ENCODE peak calls at places on chromosome 11, in four cellular contexts. U, O, H and B are unnamed samples.

GRCh38 chr11:122170815-122171475 is 54.9 kb upstream of the BLID start:
- DNase-seq in U (no peak), O (no peak), H (no peak), B (no peak)

GRCh38 chr11:11972148-11972547 is 36.3 kb downstream of the DKK3 start:
- DNase-seq in U (peak; percentile 26), O (no peak), H (no peak), B (no peak)

GRCh38 chr11:10660323-10660722 is 33.2 kb downstream of the IRAG1 start:
- DNase-seq in U (no peak), O (no peak), H (no peak), B (no peak)

GRCh38 chr11:62879150-62879549 is 1.5 kb upstream of the SLC3A2 start:
- DNase-seq in U (no peak), O (no peak), H (no peak), B (no peak)

GRCh38 chr11:8016396-8016949 is 29.3 kb downstream of the EIF3F start:
- DNase-seq in U (no peak), O (no peak), H (no peak), B (no peak)

GRCh38 chr11:86314636-86315035 is 12.6 kb downstream of the HIKESHI start:
- DNase-seq in U (no peak), O (no peak), H (no peak), B (no peak)

GRCh38 chr11:128204898-128205297 is 382.5 kb downstream of the ETS1 start:
- DNase-seq in U (no peak), O (no peak), H (no peak), B (no peak)

GRCh38 chr11:110130642-110131238 is 37.5 kb downstream of the ZC3H12C start:
- DNase-seq in U (no peak), O (no peak), H (peak; percentile 93), B (no peak)

GRCh38 chr11:62770778-62771143 is 435 bp upstream of the TAF6L start:
- DNase-seq in U (peak; percentile 40), O (peak; percentile 42), H (no peak), B (peak; percentile 48)

GRCh38 chr11:120401506-120401905 is 65.3 kb downstream of the ARHGEF12 start:
- DNase-seq in U (no peak), O (no peak), H (no peak), B (no peak)

GRCh38 chr11:108768370-108768769 is 103.5 kb downstream of the DDX10 start:
- DNase-seq in U (no peak), O (no peak), H (no peak), B (no peak)

GRCh38 chr11:42410251-42410956 is 901.4 kb upstream of the API5 start:
- DNase-seq in U (no peak), O (no peak), H (no peak), B (no peak)

GRCh38 chr11:18523079-18523478 is 3.7 kb downstream of the TSG101 start:
- DNase-seq in U (no peak), O (no peak), H (no peak), B (no peak)

GRCh38 chr11:122235615-122236014 is 119.6 kb upstream of the BLID start:
- DNase-seq in U (no peak), O (no peak), H (no peak), B (no peak)

GRCh38 chr11:75793966-75794365 is 21.0 kb upstream of the UVRAG start:
- DNase-seq in U (no peak), O (no peak), H (no peak), B (peak; percentile 29)

GRCh38 chr11:66967670-66968425 is 7.3 kb upstream of the C11orf86 start:
- DNase-seq in U (no peak), O (no peak), H (no peak), B (no peak)

GRCh38 chr11:131977854-131978253 is 607.4 kb downstream of the NTM start:
- DNase-seq in U (no peak), O (no peak), H (no peak), B (no peak)

GRCh38 chr11:120707098-120707497 is 195.6 kb downstream of the GRIK4 start:
- DNase-seq in U (no peak), O (no peak), H (no peak), B (no peak)

GRCh38 chr11:102138223-102138622 is 28.0 kb downstream of the YAP1 start:
- DNase-seq in U (no peak), O (no peak), H (no peak), B (no peak)

GRCh38 chr11:23959466-23959865 is 537.4 kb upstream of the LUZP2 start:
- DNase-seq in U (no peak), O (no peak), H (no peak), B (no peak)

GRCh38 chr11:75760710-75761493 is 7.7 kb upstream of the DGAT2 start:
- DNase-seq in U (no peak), O (no peak), H (no peak), B (no peak)

GRCh38 chr11:126133902-126134301 is 71.2 kb upstream of the CDON start:
- DNase-seq in U (no peak), O (no peak), H (peak; percentile 53), B (no peak)

GRCh38 chr11:64998690-64999431 is 2.1 kb upstream of the BATF2 start:
- DNase-seq in U (no peak), O (no peak), H (no peak), B (no peak)

GRCh38 chr11:4606231-4607015 is 1.6 kb downstream of the TRIM68 start:
- DNase-seq in U (no peak), O (no peak), H (no peak), B (no peak)

GRCh38 chr11:73201249-73201648 is 16.8 kb upstream of the P2RY2 start:
- DNase-seq in U (no peak), O (peak; percentile 6), H (no peak), B (no peak)

GRCh38 chr11:46471943-46472661 is 80.5 kb upstream of the CHRM4 start:
- DNase-seq in U (no peak), O (no peak), H (no peak), B (no peak)

GRCh38 chr11:17479284-17480214 is 2.9 kb upstream of the ABCC8 start:
- DNase-seq in U (no peak), O (no peak), H (peak; percentile 85), B (peak; percentile 35)

DNA sequence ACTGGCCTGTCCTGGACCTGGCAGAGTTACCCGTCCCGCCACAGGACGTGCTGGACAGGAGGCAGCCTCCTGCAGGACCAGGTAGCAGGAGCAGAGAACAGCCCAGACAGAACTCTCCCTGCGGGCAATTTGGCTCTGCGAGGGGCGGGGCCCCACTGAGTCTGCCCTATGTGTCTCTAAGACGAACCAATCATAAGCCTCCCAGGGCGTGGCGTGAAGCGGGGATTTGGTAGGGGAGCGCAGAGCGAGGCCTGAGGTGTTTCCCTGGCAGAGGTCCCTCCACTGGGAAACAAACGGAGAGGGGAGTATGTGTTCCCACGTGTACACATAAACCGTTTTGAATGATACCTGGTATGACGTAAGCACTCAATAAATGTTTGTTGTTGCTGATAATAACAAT is 7.4 kb downstream of the CD82 start:
- DNase-seq in U (no peak), O (no peak), H (no peak), B (no peak)
- H3K27ac ChIP-seq in U (no peak overlapping the region), O (no peak overlapping the region), H (no peak overlapping the region), B (no peak overlapping the region)

DNA sequence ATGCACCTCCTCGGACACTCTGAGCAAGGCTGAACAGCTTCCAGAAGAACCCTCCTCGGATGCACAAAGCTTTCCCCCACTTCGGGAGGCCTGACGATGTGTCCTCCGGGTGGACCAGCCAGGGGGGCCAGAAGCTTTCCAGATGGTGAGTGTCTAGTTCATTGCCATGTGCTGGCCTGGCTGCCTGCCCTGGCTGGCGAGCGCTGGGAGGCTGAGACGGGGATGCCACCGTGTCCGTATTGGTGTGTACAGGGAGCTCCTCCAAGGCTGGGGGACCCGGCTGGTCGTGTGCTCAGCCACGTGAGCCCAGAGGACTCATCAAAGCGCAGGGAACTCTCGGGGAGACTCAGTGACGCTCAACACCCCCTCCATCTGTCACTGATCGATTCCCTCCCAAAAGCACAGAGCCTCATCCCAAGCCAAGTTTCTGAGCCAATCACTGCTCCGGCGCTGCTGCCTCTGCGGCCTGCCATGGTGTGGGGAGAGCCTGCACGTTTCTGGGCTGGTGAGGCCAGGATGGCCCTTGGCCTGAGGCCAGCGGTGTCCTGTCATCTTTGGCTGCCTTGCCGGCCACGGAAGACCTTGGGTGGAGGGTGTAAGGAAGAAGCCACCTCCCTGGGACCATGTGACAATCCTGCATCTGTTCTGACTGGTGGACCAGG is 423.7 kb downstream of the SHANK2 start:
- DNase-seq in U (peak; percentile 46), O (no peak), H (no peak), B (peak; percentile 88)
- TF ChIP-seq CTCF in U (no peak), O (no peak), H (no peak), B (no peak)

DNA sequence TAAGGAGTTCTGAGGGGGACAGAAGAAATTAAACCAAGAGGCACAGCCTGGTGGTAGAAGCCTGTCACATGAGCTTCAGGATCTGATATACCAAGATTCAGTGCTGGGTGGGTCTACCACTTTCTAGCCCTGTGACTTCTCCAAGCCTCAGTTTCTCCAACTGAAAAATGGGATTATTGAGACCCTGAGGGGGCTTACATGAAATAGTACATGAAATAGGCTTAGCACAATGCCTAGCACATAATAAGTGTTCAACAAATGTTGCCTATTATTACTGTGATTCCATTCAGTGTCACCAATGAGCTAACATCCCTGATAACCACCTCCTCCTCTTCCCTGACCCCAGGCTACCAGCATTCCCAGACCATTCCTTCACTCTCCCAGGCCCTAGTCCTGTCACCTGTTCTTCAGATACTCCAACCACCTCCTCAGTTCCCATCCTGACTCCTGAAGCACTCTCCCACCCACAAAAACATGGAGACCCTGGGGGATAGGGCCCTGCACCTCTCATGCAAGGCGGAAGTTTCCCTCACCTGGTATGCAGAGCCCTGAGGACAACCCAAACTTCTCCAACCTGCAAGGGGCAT is 1.8 kb downstream of the TNKS1BP1 start:
- DNase-seq in U (no peak), O (no peak), H (no peak), B (no peak)
- H3K4me3 ChIP-seq in U (peak overlapping the region; percentile 77), O (peak overlapping the region; percentile 97), H (peak overlapping the region; percentile 93), B (peak overlapping the region; percentile 92)

GRCh38 chr11:78292109-78292803 is 103.5 kb downstream of the USP35 start:
- DNase-seq in U (no peak), O (no peak), H (no peak), B (no peak)
- H3K27ac ChIP-seq in U (peak overlapping the region; percentile 53), O (no peak overlapping the region), H (no peak overlapping the region), B (no peak overlapping the region)

DNA sequence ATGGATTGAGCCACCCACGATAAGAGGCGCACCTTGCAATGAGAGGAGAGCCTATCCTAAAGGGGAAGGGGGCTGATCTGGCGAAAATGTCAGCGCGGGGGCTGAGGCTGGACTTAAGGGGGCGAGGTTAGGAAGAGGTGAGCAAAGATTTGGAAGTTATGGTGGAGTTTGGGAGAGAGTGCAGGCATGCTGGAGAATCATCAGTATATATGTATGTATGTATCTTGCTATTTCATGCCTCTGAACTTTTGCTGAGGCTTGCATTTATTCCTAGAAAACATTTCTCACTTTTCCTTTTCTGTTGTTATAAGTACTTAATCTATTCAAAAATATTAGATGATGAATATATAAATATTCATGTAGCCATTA is 17.2 kb upstream of the THRSP start:
- DNase-seq in U (no peak), O (no peak), H (no peak), B (no peak)
- TF ChIP-seq CTCF in U (no peak), O (no peak), H (no peak), B (no peak)